ENCODE peak calls at places on chromosome 10, in five cellular contexts. One of them, this sample, is unnamed.

GRCh38 chr10:97321807-97322195 is 2.7 kb downstream of the FRAT1 start:
- DNase-seq in GM23338: peak; percentile 62
- DNase-seq in HCT116: no peak
- DNase-seq in PC-3: no peak
- DNase-seq in MM.1S: no peak
- DNase-seq in this sample: no peak

GRCh38 chr10:69383485-69384089 is 33.1 kb downstream of the TACR2 start:
- DNase-seq in GM23338: no peak
- DNase-seq in HCT116: no peak
- DNase-seq in PC-3: no peak
- DNase-seq in MM.1S: no peak
- DNase-seq in this sample: no peak

GRCh38 chr10:122128357-122128756 is 139.4 kb downstream of the TACC2 start:
- DNase-seq in GM23338: no peak
- DNase-seq in HCT116: no peak
- DNase-seq in PC-3: no peak
- DNase-seq in MM.1S: no peak
- DNase-seq in this sample: no peak

GRCh38 chr10:125014984-125015944 is 73.3 kb downstream of the ZRANB1 start:
- DNase-seq in GM23338: no peak
- DNase-seq in HCT116: no peak
- DNase-seq in PC-3: no peak
- DNase-seq in MM.1S: no peak
- DNase-seq in this sample: no peak

GRCh38 chr10:71782221-71782916 is 9.0 kb upstream of the VSIR start:
- DNase-seq in GM23338: no peak
- DNase-seq in HCT116: no peak
- DNase-seq in PC-3: no peak
- DNase-seq in MM.1S: no peak
- DNase-seq in this sample: no peak

GRCh38 chr10:132987671-132988571 is 45.6 kb upstream of the CFAP46 start:
- DNase-seq in GM23338: no peak
- DNase-seq in HCT116: no peak
- DNase-seq in PC-3: no peak
- DNase-seq in MM.1S: no peak
- DNase-seq in this sample: no peak

GRCh38 chr10:89207801-89208551 is 859 bp upstream of the CH25H start:
- DNase-seq in GM23338: peak; percentile 73
- DNase-seq in HCT116: no peak
- DNase-seq in PC-3: no peak
- DNase-seq in MM.1S: no peak
- DNase-seq in this sample: no peak

GRCh38 chr10:59876695-59877094 is 29.7 kb downstream of the CCDC6 start:
- DNase-seq in GM23338: no peak
- DNase-seq in HCT116: no peak
- DNase-seq in PC-3: peak; percentile 62
- DNase-seq in MM.1S: no peak
- DNase-seq in this sample: no peak

GRCh38 chr10:118723467-118723866 is 31.3 kb downstream of the CACUL1 start:
- DNase-seq in GM23338: no peak
- DNase-seq in HCT116: no peak
- DNase-seq in PC-3: no peak
- DNase-seq in MM.1S: no peak
- DNase-seq in this sample: no peak

GRCh38 chr10:25813511-25813910 is 120.5 kb upstream of the MYO3A start:
- DNase-seq in GM23338: no peak
- DNase-seq in HCT116: no peak
- DNase-seq in PC-3: no peak
- DNase-seq in MM.1S: no peak
- DNase-seq in this sample: no peak

GRCh38 chr10:93701903-93702277 is 502 bp downstream of the FRA10AC1 start:
- DNase-seq in GM23338: peak; percentile 34
- DNase-seq in HCT116: no peak
- DNase-seq in PC-3: peak; percentile 4
- DNase-seq in MM.1S: no peak
- DNase-seq in this sample: no peak

GRCh38 chr10:124532106-124532641 is 70.6 kb downstream of the LHPP start:
- DNase-seq in GM23338: peak; percentile 91
- DNase-seq in HCT116: peak; percentile 79
- DNase-seq in PC-3: peak; percentile 64
- DNase-seq in MM.1S: peak; percentile 75
- DNase-seq in this sample: peak; percentile 77

GRCh38 chr10:98074315-98074911 is 44.0 kb upstream of the CRTAC1 start:
- DNase-seq in GM23338: peak; percentile 42
- DNase-seq in HCT116: no peak
- DNase-seq in PC-3: peak; percentile 24
- DNase-seq in MM.1S: peak; percentile 38
- DNase-seq in this sample: peak; percentile 15

GRCh38 chr10:118966131-118967125 is 63.1 kb upstream of the NANOS1 start:
- DNase-seq in GM23338: no peak
- DNase-seq in HCT116: no peak
- DNase-seq in PC-3: no peak
- DNase-seq in MM.1S: no peak
- DNase-seq in this sample: no peak

GRCh38 chr10:86411852-86412550 is 45.4 kb upstream of the GRID1 start:
- DNase-seq in GM23338: no peak
- DNase-seq in HCT116: no peak
- DNase-seq in PC-3: no peak
- DNase-seq in MM.1S: peak; percentile 66
- DNase-seq in this sample: peak; percentile 90

GRCh38 chr10:72429931-72430330 is 75.2 kb upstream of the DNAJB12 start:
- DNase-seq in GM23338: no peak
- DNase-seq in HCT116: no peak
- DNase-seq in PC-3: no peak
- DNase-seq in MM.1S: no peak
- DNase-seq in this sample: no peak

GRCh38 chr10:68727146-68727545 is 6.1 kb downstream of the CCAR1 start:
- DNase-seq in GM23338: no peak
- DNase-seq in HCT116: no peak
- DNase-seq in PC-3: no peak
- DNase-seq in MM.1S: no peak
- DNase-seq in this sample: no peak

GRCh38 chr10:102509387-102509786 is 5.6 kb downstream of the SUFU start:
- DNase-seq in GM23338: no peak
- DNase-seq in HCT116: no peak
- DNase-seq in PC-3: peak; percentile 73
- DNase-seq in MM.1S: no peak
- DNase-seq in this sample: no peak

GRCh38 chr10:86348321-86349210 is 18.0 kb downstream of the GRID1 start:
- DNase-seq in GM23338: peak; percentile 15
- DNase-seq in HCT116: no peak
- DNase-seq in PC-3: peak; percentile 20
- DNase-seq in MM.1S: no peak
- DNase-seq in this sample: no peak

GRCh38 chr10:3455385-3456334 is 283.1 kb upstream of the PITRM1 start:
- DNase-seq in GM23338: no peak
- DNase-seq in HCT116: no peak
- DNase-seq in PC-3: no peak
- DNase-seq in MM.1S: no peak
- DNase-seq in this sample: no peak

GRCh38 chr10:3452234-3452633 is 279.7 kb upstream of the PITRM1 start:
- DNase-seq in GM23338: peak; percentile 72
- DNase-seq in HCT116: no peak
- DNase-seq in PC-3: peak; percentile 25
- DNase-seq in MM.1S: no peak
- DNase-seq in this sample: no peak

GRCh38 chr10:3451516-3452185 is 279.1 kb upstream of the PITRM1 start:
- DNase-seq in GM23338: no peak
- DNase-seq in HCT116: no peak
- DNase-seq in PC-3: no peak
- DNase-seq in MM.1S: no peak
- DNase-seq in this sample: no peak

GRCh38 chr10:3452683-3453388 is 280.3 kb upstream of the PITRM1 start:
- DNase-seq in GM23338: no peak
- DNase-seq in HCT116: no peak
- DNase-seq in PC-3: peak; percentile 38
- DNase-seq in MM.1S: no peak
- DNase-seq in this sample: no peak
- H3K4me3 ChIP-seq in GM23338: no peak overlapping the region
- H3K4me3 ChIP-seq in HCT116: peak overlapping the region; percentile 42
- H3K4me3 ChIP-seq in PC-3: peak overlapping the region; percentile 28
- H3K4me3 ChIP-seq in MM.1S: no peak overlapping the region
- H3K4me3 ChIP-seq in this sample: no peak overlapping the region

GRCh38 chr10:87605656-87606308 is 53.9 kb upstream of the PAPSS2 start:
- DNase-seq in GM23338: no peak
- DNase-seq in HCT116: no peak
- DNase-seq in PC-3: no peak
- DNase-seq in MM.1S: no peak
- DNase-seq in this sample: no peak

GRCh38 chr10:87603769-87604168 is 55.9 kb upstream of the PAPSS2 start:
- DNase-seq in GM23338: no peak
- DNase-seq in HCT116: no peak
- DNase-seq in PC-3: no peak
- DNase-seq in MM.1S: no peak
- DNase-seq in this sample: no peak

GRCh38 chr10:87608756-87609155 is 50.9 kb upstream of the PAPSS2 start:
- DNase-seq in GM23338: peak; percentile 25
- DNase-seq in HCT116: no peak
- DNase-seq in PC-3: no peak
- DNase-seq in MM.1S: no peak
- DNase-seq in this sample: no peak

GRCh38 chr10:87598700-87599099 is 61.0 kb upstream of the PAPSS2 start:
- DNase-seq in GM23338: no peak
- DNase-seq in HCT116: no peak
- DNase-seq in PC-3: no peak
- DNase-seq in MM.1S: no peak
- DNase-seq in this sample: no peak

DNA sequence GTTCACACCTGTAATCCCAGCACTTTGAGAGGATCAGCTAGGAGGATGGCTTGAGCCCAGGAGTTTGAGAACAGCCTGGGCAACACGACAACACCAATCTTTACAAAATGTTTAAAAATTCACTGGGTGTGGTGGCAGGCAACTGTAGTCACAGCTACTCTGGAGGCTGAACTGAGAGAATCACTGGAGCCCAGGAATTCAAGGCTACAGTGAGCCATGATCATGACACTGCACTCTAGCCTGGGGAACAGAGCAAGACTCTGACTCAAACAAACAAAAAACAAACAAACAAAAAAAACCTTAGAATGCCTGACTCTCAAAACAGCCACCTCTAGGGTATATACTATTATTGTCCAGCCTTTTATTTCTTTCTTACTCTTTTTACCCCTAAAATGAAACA is 56.5 kb upstream of the PAPSS2 start:
- DNase-seq in GM23338: no peak
- DNase-seq in HCT116: no peak
- DNase-seq in PC-3: no peak
- DNase-seq in MM.1S: no peak
- DNase-seq in this sample: no peak
- TF ChIP-seq EZH2phosphoT487 in GM23338: no peak
- TF ChIP-seq EZH2phosphoT487 in HCT116: no peak
- TF ChIP-seq EZH2phosphoT487 in PC-3: no peak
- TF ChIP-seq EZH2phosphoT487 in MM.1S: no peak
- TF ChIP-seq EZH2phosphoT487 in this sample: no peak

GRCh38 chr10:77151395-77151794 is 486.2 kb downstream of the KCNMA1 start:
- DNase-seq in GM23338: no peak
- DNase-seq in HCT116: no peak
- DNase-seq in PC-3: no peak
- DNase-seq in MM.1S: no peak
- DNase-seq in this sample: no peak
- H3K9me2 ChIP-seq in GM23338: peaks cover 4% of the 10 kb centered on the region
- H3K9me2 ChIP-seq in HCT116: no peaks in the 10 kb centered on the region
- H3K9me2 ChIP-seq in PC-3: no peaks in the 10 kb centered on the region
- H3K9me2 ChIP-seq in MM.1S: no peaks in the 10 kb centered on the region
- H3K9me2 ChIP-seq in this sample: no peaks in the 10 kb centered on the region

GRCh38 chr10:21976280-21976679 is 27.2 kb downstream of the DNAJC1 start:
- DNase-seq in GM23338: no peak
- DNase-seq in HCT116: no peak
- DNase-seq in PC-3: no peak
- DNase-seq in MM.1S: no peak
- DNase-seq in this sample: no peak
- H3K4me3 ChIP-seq in GM23338: peak overlapping the region; percentile 9
- H3K4me3 ChIP-seq in HCT116: no peak overlapping the region
- H3K4me3 ChIP-seq in PC-3: no peak overlapping the region
- H3K4me3 ChIP-seq in MM.1S: no peak overlapping the region
- H3K4me3 ChIP-seq in this sample: no peak overlapping the region

DNA sequence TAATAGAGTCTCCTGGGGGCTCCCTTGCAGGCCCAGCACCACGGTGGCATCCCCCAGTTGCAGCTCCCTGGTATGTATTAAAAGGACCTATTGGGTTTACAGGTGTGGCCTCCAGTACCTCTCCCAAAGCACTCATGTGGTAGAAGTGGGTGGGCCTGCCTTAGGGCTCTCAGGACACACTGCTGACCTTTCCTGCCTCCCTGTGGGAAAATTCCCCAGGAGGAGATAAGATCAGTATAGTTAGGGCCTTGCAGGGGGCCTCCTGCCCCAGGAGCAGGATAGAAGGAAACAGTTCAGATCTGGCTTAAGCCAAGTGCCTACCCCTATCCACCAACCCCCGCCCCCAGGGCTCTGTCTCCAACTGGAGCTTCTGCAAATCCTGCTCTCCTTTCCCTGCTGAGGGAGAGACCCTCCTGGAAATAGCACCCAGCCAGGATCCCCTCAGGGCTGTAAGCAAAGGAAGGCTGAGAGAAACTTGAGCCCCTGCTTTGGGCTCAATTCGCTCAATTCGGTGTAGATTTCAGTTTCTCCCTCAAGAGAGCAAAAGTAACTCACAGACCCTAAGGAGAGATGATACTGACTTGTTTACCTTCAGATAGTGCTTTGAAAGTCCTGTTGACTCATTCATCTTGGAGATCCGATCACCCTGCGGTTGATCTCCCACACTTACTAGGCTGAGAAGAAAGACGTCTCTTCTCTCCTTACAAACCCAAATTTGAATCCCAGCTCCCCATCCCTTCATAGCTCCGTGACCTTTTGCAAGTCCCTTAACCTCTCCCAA is 130.6 kb downstream of the WDR11 start:
- DNase-seq in GM23338: peak; percentile 17
- DNase-seq in HCT116: no peak
- DNase-seq in PC-3: no peak
- DNase-seq in MM.1S: no peak
- DNase-seq in this sample: no peak
- TF ChIP-seq EZH2phosphoT487 in GM23338: no peak
- TF ChIP-seq EZH2phosphoT487 in HCT116: no peak
- TF ChIP-seq EZH2phosphoT487 in PC-3: no peak
- TF ChIP-seq EZH2phosphoT487 in MM.1S: no peak
- TF ChIP-seq EZH2phosphoT487 in this sample: no peak

DNA sequence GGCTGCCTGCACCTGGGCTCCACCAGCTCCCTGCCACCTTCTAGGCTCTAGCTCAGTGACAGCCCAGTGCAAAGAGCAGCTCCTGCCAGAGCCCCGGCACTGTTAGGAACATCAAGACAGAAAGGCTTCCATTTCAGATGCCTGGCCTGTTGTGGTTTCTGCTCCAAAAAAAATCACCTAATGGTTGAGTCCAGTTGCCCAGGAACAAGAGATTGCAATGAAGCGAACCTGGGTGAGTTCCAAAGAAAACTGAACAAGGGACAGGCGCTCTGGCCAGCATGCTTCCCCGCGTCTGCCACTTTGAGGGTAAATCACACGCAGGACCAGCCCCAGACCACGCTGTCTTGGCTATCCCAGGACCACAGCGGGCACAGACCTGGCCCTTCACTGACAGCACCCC is 47.0 kb upstream of the RASGEF1A start:
- DNase-seq in GM23338: no peak
- DNase-seq in HCT116: no peak
- DNase-seq in PC-3: no peak
- DNase-seq in MM.1S: no peak
- DNase-seq in this sample: no peak
- H3K9me2 ChIP-seq in GM23338: no peaks in the 10 kb centered on the region
- H3K9me2 ChIP-seq in HCT116: no peaks in the 10 kb centered on the region
- H3K9me2 ChIP-seq in PC-3: no peaks in the 10 kb centered on the region
- H3K9me2 ChIP-seq in MM.1S: no peaks in the 10 kb centered on the region
- H3K9me2 ChIP-seq in this sample: no peaks in the 10 kb centered on the region

This sample was measured in OCI-LY7.